ENCODE peak calls at places on chromosome 9, in six cellular contexts. One of them, this sample, is unnamed.

GRCh38 chr9:104765138-104765537 is 1.2 kb downstream of the NIPSNAP3B start:
- DNase-seq in GM06990: peak; percentile 40
- DNase-seq in endothelial cell: no peak
- DNase-seq in non-pigmented ciliary epithelial cell: no peak
- DNase-seq in AG10803: peak; percentile 33
- DNase-seq in iris pigment epithelial cell: no peak
- DNase-seq in this sample: no peak

GRCh38 chr9:114364123-114364522 is 23.7 kb downstream of the AKNA start:
- DNase-seq in AG10803: peak; percentile 92
- DNase-seq in non-pigmented ciliary epithelial cell: peak; percentile 72
- DNase-seq in iris pigment epithelial cell: peak; percentile 94
- DNase-seq in GM06990: no peak
- DNase-seq in endothelial cell: no peak
- DNase-seq in this sample: peak; percentile 66

GRCh38 chr9:4740623-4741364 is at the start of gene AK3:
- DNase-seq in endothelial cell: peak; percentile 79
- DNase-seq in iris pigment epithelial cell: peak; percentile 87
- DNase-seq in non-pigmented ciliary epithelial cell: no peak
- DNase-seq in GM06990: peak; percentile 93
- DNase-seq in AG10803: peak; percentile 83
- DNase-seq in this sample: peak; percentile 96

GRCh38 chr9:69496803-69497450 is 171.9 kb downstream of the ENTREP1 start:
- DNase-seq in GM06990: no peak
- DNase-seq in endothelial cell: no peak
- DNase-seq in non-pigmented ciliary epithelial cell: no peak
- DNase-seq in iris pigment epithelial cell: no peak
- DNase-seq in AG10803: no peak
- DNase-seq in this sample: no peak

GRCh38 chr9:109027176-109027575 is 13.9 kb upstream of the CTNNAL1 start:
- DNase-seq in iris pigment epithelial cell: no peak
- DNase-seq in AG10803: no peak
- DNase-seq in non-pigmented ciliary epithelial cell: no peak
- DNase-seq in endothelial cell: no peak
- DNase-seq in GM06990: no peak
- DNase-seq in this sample: peak; percentile 79

GRCh38 chr9:36716496-36716895 is 143.8 kb downstream of the MELK start:
- DNase-seq in endothelial cell: no peak
- DNase-seq in non-pigmented ciliary epithelial cell: no peak
- DNase-seq in GM06990: no peak
- DNase-seq in AG10803: no peak
- DNase-seq in iris pigment epithelial cell: peak; percentile 30
- DNase-seq in this sample: no peak

GRCh38 chr9:34176089-34176488 is 2.8 kb upstream of the UBAP1 start:
- DNase-seq in non-pigmented ciliary epithelial cell: no peak
- DNase-seq in AG10803: no peak
- DNase-seq in GM06990: no peak
- DNase-seq in endothelial cell: no peak
- DNase-seq in iris pigment epithelial cell: no peak
- DNase-seq in this sample: no peak

GRCh38 chr9:79592736-79593493 is 21.1 kb downstream of the TLE4 start:
- DNase-seq in non-pigmented ciliary epithelial cell: no peak
- DNase-seq in endothelial cell: no peak
- DNase-seq in iris pigment epithelial cell: no peak
- DNase-seq in GM06990: no peak
- DNase-seq in AG10803: peak; percentile 61
- DNase-seq in this sample: no peak

GRCh38 chr9:97759611-97760288 is 62.6 kb upstream of the XPA start:
- DNase-seq in AG10803: peak; percentile 22
- DNase-seq in GM06990: no peak
- DNase-seq in endothelial cell: no peak
- DNase-seq in non-pigmented ciliary epithelial cell: no peak
- DNase-seq in iris pigment epithelial cell: no peak
- DNase-seq in this sample: peak; percentile 54

GRCh38 chr9:70590264-70590646 is 175.8 kb upstream of the KLF9 start:
- DNase-seq in GM06990: no peak
- DNase-seq in non-pigmented ciliary epithelial cell: no peak
- DNase-seq in AG10803: peak; percentile 92
- DNase-seq in iris pigment epithelial cell: peak; percentile 58
- DNase-seq in endothelial cell: no peak
- DNase-seq in this sample: no peak

GRCh38 chr9:21549251-21549765 is 67.2 kb upstream of the IFNE start:
- DNase-seq in GM06990: no peak
- DNase-seq in non-pigmented ciliary epithelial cell: peak; percentile 91
- DNase-seq in endothelial cell: no peak
- DNase-seq in AG10803: peak; percentile 92
- DNase-seq in iris pigment epithelial cell: peak; percentile 98
- DNase-seq in this sample: peak; percentile 93

GRCh38 chr9:106976772-106977171 is 113.8 kb downstream of the ZNF462 start:
- DNase-seq in non-pigmented ciliary epithelial cell: no peak
- DNase-seq in GM06990: peak; percentile 4
- DNase-seq in AG10803: no peak
- DNase-seq in endothelial cell: no peak
- DNase-seq in iris pigment epithelial cell: no peak
- DNase-seq in this sample: no peak

GRCh38 chr9:126756876-126757415 is 47.9 kb upstream of the ZBTB43 start:
- DNase-seq in GM06990: no peak
- DNase-seq in endothelial cell: no peak
- DNase-seq in AG10803: no peak
- DNase-seq in non-pigmented ciliary epithelial cell: no peak
- DNase-seq in iris pigment epithelial cell: no peak
- DNase-seq in this sample: no peak

GRCh38 chr9:129514497-129514867 is 106.4 kb downstream of the C9orf50 start:
- DNase-seq in non-pigmented ciliary epithelial cell: no peak
- DNase-seq in GM06990: no peak
- DNase-seq in iris pigment epithelial cell: no peak
- DNase-seq in AG10803: no peak
- DNase-seq in endothelial cell: no peak
- DNase-seq in this sample: no peak

GRCh38 chr9:88954073-88954472 is 37.2 kb upstream of the S1PR3 start:
- DNase-seq in iris pigment epithelial cell: peak; percentile 69
- DNase-seq in AG10803: peak; percentile 48
- DNase-seq in endothelial cell: no peak
- DNase-seq in GM06990: no peak
- DNase-seq in non-pigmented ciliary epithelial cell: no peak
- DNase-seq in this sample: peak; percentile 80

GRCh38 chr9:14888857-14889256 is 21.4 kb downstream of the FREM1 start:
- DNase-seq in endothelial cell: no peak
- DNase-seq in GM06990: no peak
- DNase-seq in iris pigment epithelial cell: no peak
- DNase-seq in AG10803: no peak
- DNase-seq in non-pigmented ciliary epithelial cell: no peak
- DNase-seq in this sample: no peak

GRCh38 chr9:132014218-132014800 is 65.4 kb downstream of the MED27 start:
- DNase-seq in non-pigmented ciliary epithelial cell: no peak
- DNase-seq in AG10803: no peak
- DNase-seq in iris pigment epithelial cell: no peak
- DNase-seq in endothelial cell: no peak
- DNase-seq in GM06990: no peak
- DNase-seq in this sample: peak; percentile 50

GRCh38 chr9:22067196-22067595 is 58.1 kb upstream of the CDKN2B start:
- DNase-seq in AG10803: no peak
- DNase-seq in iris pigment epithelial cell: peak; percentile 36
- DNase-seq in non-pigmented ciliary epithelial cell: no peak
- DNase-seq in endothelial cell: no peak
- DNase-seq in GM06990: no peak
- DNase-seq in this sample: no peak

GRCh38 chr9:102985162-102985900 is 9.8 kb upstream of the CYLC2 start:
- DNase-seq in non-pigmented ciliary epithelial cell: no peak
- DNase-seq in AG10803: no peak
- DNase-seq in GM06990: no peak
- DNase-seq in iris pigment epithelial cell: no peak
- DNase-seq in endothelial cell: no peak
- DNase-seq in this sample: no peak

GRCh38 chr9:127458921-127459320 is 7.6 kb downstream of the LRSAM1 start:
- DNase-seq in AG10803: no peak
- DNase-seq in GM06990: no peak
- DNase-seq in non-pigmented ciliary epithelial cell: no peak
- DNase-seq in endothelial cell: no peak
- DNase-seq in iris pigment epithelial cell: no peak
- DNase-seq in this sample: peak; percentile 34

GRCh38 chr9:70563437-70564204 is 149.2 kb upstream of the KLF9 start:
- DNase-seq in GM06990: peak; percentile 67
- DNase-seq in non-pigmented ciliary epithelial cell: no peak
- DNase-seq in iris pigment epithelial cell: peak; percentile 89
- DNase-seq in endothelial cell: no peak
- DNase-seq in AG10803: peak; percentile 94
- DNase-seq in this sample: peak; percentile 86

GRCh38 chr9:99257723-99258364 is 35.8 kb downstream of the SEC61B start:
- DNase-seq in AG10803: no peak
- DNase-seq in iris pigment epithelial cell: no peak
- DNase-seq in non-pigmented ciliary epithelial cell: no peak
- DNase-seq in GM06990: no peak
- DNase-seq in endothelial cell: no peak
- DNase-seq in this sample: no peak

GRCh38 chr9:123749580-123750202 is 180.2 kb downstream of the DENND1A start:
- DNase-seq in iris pigment epithelial cell: peak; percentile 47
- DNase-seq in GM06990: peak; percentile 43
- DNase-seq in non-pigmented ciliary epithelial cell: no peak
- DNase-seq in AG10803: no peak
- DNase-seq in endothelial cell: no peak
- DNase-seq in this sample: no peak

GRCh38 chr9:37476930-37477329 is 8.8 kb upstream of the POLR1E start:
- DNase-seq in GM06990: no peak
- DNase-seq in endothelial cell: no peak
- DNase-seq in AG10803: no peak
- DNase-seq in iris pigment epithelial cell: no peak
- DNase-seq in non-pigmented ciliary epithelial cell: no peak
- DNase-seq in this sample: no peak

GRCh38 chr9:87497604-87498045 is at the start of gene DAPK1:
- DNase-seq in non-pigmented ciliary epithelial cell: no peak
- DNase-seq in endothelial cell: peak; percentile 79
- DNase-seq in iris pigment epithelial cell: peak; percentile 56
- DNase-seq in GM06990: peak; percentile 86
- DNase-seq in AG10803: no peak
- DNase-seq in this sample: peak; percentile 85

GRCh38 chr9:112224401-112225289 is 49.5 kb upstream of the SUSD1 start:
- DNase-seq in AG10803: peak; percentile 59
- DNase-seq in non-pigmented ciliary epithelial cell: no peak
- DNase-seq in endothelial cell: no peak
- DNase-seq in GM06990: no peak
- DNase-seq in iris pigment epithelial cell: peak; percentile 76
- DNase-seq in this sample: no peak

GRCh38 chr9:128505414-128505765 is 871 bp downstream of the GLE1 start:
- DNase-seq in AG10803: peak; percentile 79
- DNase-seq in GM06990: no peak
- DNase-seq in iris pigment epithelial cell: peak; percentile 40
- DNase-seq in endothelial cell: no peak
- DNase-seq in non-pigmented ciliary epithelial cell: no peak
- DNase-seq in this sample: no peak

GRCh38 chr9:11743356-11743755 is 949.8 kb upstream of the TYRP1 start:
- DNase-seq in endothelial cell: no peak
- DNase-seq in iris pigment epithelial cell: no peak
- DNase-seq in non-pigmented ciliary epithelial cell: no peak
- DNase-seq in AG10803: no peak
- DNase-seq in GM06990: no peak
- DNase-seq in this sample: no peak

GRCh38 chr9:77856615-77857014 is 175.0 kb downstream of the GNAQ start:
- DNase-seq in non-pigmented ciliary epithelial cell: no peak
- DNase-seq in endothelial cell: no peak
- DNase-seq in AG10803: no peak
- DNase-seq in iris pigment epithelial cell: peak; percentile 56
- DNase-seq in GM06990: no peak
- DNase-seq in this sample: no peak

GRCh38 chr9:118643118-118643517 is 726.1 kb downstream of the BRINP1 start:
- DNase-seq in AG10803: peak; percentile 77
- DNase-seq in iris pigment epithelial cell: peak; percentile 50
- DNase-seq in GM06990: no peak
- DNase-seq in non-pigmented ciliary epithelial cell: peak; percentile 53
- DNase-seq in endothelial cell: no peak
- DNase-seq in this sample: peak; percentile 96

GRCh38 chr9:84314306-84314705 is 26.3 kb downstream of the SLC28A3 start:
- DNase-seq in iris pigment epithelial cell: no peak
- DNase-seq in GM06990: no peak
- DNase-seq in AG10803: peak; percentile 44
- DNase-seq in endothelial cell: no peak
- DNase-seq in non-pigmented ciliary epithelial cell: no peak
- DNase-seq in this sample: no peak

GRCh38 chr9:8857330-8858249 is 1058.0 kb upstream of the DMAC1 start:
- DNase-seq in AG10803: peak; percentile 6
- DNase-seq in GM06990: no peak
- DNase-seq in iris pigment epithelial cell: peak; percentile 8
- DNase-seq in endothelial cell: peak; percentile 52
- DNase-seq in non-pigmented ciliary epithelial cell: no peak
- DNase-seq in this sample: peak; percentile 82